ENCODE peak calls at places on chromosomes 7 and 10, in six cellular contexts. S, Z, H, P, F and D are unnamed samples. For H3K27me3, the result is how much of the 10 kb centered on the place peaks cover.

GRCh38 chr7:29442146-29442545 is 121.5 kb upstream of the PRR15 start:
- DNase-seq in S (no peak), Z (no peak), H (no peak), P (no peak), F (no peak), D (no peak)

GRCh38 chr7:91212592-91212991 is 51.6 kb upstream of the FZD1 start:
- DNase-seq in S (no peak), Z (no peak), H (no peak), P (peak), F (no peak), D (no peak)

GRCh38 chr7:12581897-12582296 is 11.4 kb downstream of the SCIN start:
- DNase-seq in S (no peak), Z (no peak), H (no peak), P (peak), F (no peak), D (no peak)

GRCh38 chr7:54995631-54996340 is 23.0 kb upstream of the EGFR start:
- DNase-seq in S (peak), Z (no peak), H (no peak), P (peak), F (no peak), D (peak)

GRCh38 chr7:133540096-133540860 is 287.4 kb downstream of the EXOC4 start:
- DNase-seq in S (no peak), Z (no peak), H (no peak), P (no peak), F (no peak), D (no peak)

GRCh38 chr10:92590623-92591549 is 2.0 kb upstream of the KIF11 start:
- DNase-seq in S (peak), Z (peak), H (peak), P (peak), F (peak), D (peak)

GRCh38 chr7:20329389-20330175 is 1.1 kb upstream of the ITGB8 start:
- DNase-seq in S (peak), Z (peak), H (peak), P (peak), F (peak), D (peak)

GRCh38 chr7:69776611-69777010 is 178.3 kb downstream of the AUTS2 start:
- DNase-seq in S (no peak), Z (no peak), H (no peak), P (no peak), F (no peak), D (no peak)

GRCh38 chr10:37754538-37755323 is 102.7 kb downstream of the ZNF248 start:
- DNase-seq in S (peak), Z (no peak), H (peak), P (no peak), F (peak), D (no peak)

GRCh38 chr10:22537810-22538209 is 176.6 kb downstream of the PIP4K2A start:
- DNase-seq in S (no peak), Z (no peak), H (no peak), P (no peak), F (no peak), D (no peak)

GRCh38 chr10:22536620-22537019 is 177.8 kb downstream of the PIP4K2A start:
- DNase-seq in S (no peak), Z (no peak), H (no peak), P (no peak), F (no peak), D (no peak)

GRCh38 chr10:22542773-22543172 is 171.6 kb downstream of the PIP4K2A start:
- DNase-seq in S (no peak), Z (no peak), H (no peak), P (no peak), F (no peak), D (no peak)

GRCh38 chr10:22541900-22542299 is 172.5 kb downstream of the PIP4K2A start:
- DNase-seq in S (no peak), Z (no peak), H (no peak), P (no peak), F (no peak), D (no peak)

DNA sequence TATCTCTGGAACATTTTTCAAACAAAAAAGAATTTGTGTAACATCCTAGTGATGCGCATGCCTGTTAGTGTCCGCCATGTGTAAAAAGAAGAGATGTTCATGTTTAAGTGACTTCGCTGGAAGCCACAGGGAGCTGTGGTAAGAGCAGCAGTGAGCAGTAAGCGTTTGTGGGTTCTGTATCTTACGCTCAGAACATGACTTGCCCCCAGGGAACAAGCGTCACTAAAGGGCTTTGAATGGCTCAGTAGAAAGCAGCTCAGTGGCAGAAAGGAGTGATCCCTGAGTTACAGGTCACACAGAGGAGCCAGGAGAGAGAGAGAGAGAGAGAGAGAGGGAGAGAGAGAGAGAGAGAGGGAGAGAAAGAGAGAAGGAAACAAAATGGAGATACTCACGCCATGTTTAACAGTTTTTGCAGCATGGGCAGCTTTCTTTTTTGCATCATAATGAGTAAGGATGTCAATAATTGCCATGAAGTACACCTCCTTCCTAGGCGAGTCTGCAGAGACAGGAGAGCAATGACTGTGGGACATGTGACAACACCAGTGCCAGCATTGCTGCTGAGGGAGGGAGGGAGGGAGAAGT is 174.7 kb downstream of the PIP4K2A start:
- DNase-seq in S (no peak), Z (no peak), H (no peak), P (no peak), F (no peak), D (no peak)
- H3K27me3 ChIP-seq in S (under half), Z (under half), H (under half), P (under half), F (under half), D (under half)

DNA sequence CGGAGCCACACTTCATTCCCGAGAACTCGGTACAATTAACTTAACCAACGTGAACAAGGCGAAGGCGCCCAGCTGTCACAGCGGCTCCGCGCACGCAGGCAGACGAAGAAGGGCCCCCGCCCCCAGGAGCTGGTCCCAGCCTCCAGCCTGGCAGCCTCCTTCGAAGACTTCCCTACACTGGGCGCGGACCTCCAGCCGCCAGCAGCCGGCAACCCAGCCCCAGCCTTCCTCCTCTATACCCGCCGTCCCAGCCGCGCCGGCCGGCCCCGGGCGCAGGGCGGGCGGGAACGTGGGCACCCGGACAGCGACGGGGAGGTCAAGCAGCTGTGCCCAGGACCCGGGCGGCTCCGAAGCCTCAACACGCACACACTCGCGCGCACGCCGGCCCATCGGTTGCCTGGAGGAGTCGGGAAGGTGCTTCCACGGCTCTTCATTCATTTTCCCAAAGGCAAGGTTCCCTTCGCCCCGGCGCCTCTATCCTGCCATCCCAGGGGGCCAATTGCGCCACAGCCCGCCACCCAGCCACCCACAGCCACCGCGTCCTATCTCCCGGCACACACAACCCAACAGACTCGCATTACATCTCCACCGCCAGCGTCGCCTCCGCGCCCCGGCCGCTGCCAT is 1.6 kb downstream of the CHST15 start:
- DNase-seq in S (no peak), Z (peak), H (peak), P (no peak), F (peak), D (peak)
- TF ChIP-seq POLR2A in S (no peak), Z (no peak), H (no peak), P (no peak), F (no peak), D (no peak)

DNA sequence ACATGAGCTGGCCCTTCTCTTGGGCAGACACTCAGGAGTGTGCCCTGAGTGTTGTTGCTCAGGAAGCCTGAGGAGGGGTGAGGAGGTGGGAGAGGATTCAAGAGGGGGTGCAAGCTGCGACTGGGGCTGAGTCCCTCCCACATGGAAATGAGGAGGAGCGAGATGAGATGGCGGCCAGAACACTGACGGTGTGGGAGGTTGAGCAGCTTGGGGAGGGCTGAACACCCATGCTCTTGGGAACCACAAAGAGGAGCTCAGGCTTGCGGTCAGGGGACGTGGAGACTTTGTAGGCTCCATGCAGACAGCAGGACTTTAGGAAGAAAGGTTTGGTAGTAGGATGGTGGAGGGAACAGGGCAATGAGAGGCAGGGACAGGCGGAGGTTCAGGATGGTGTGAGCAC is 163.2 kb upstream of the SHH start:
- DNase-seq in S (no peak), Z (peak), H (peak), P (no peak), F (peak), D (peak)
- H3K4me3 ChIP-seq in S (no peak), Z (no peak), H (no peak), P (no peak), F (no peak), D (no peak)

DNA sequence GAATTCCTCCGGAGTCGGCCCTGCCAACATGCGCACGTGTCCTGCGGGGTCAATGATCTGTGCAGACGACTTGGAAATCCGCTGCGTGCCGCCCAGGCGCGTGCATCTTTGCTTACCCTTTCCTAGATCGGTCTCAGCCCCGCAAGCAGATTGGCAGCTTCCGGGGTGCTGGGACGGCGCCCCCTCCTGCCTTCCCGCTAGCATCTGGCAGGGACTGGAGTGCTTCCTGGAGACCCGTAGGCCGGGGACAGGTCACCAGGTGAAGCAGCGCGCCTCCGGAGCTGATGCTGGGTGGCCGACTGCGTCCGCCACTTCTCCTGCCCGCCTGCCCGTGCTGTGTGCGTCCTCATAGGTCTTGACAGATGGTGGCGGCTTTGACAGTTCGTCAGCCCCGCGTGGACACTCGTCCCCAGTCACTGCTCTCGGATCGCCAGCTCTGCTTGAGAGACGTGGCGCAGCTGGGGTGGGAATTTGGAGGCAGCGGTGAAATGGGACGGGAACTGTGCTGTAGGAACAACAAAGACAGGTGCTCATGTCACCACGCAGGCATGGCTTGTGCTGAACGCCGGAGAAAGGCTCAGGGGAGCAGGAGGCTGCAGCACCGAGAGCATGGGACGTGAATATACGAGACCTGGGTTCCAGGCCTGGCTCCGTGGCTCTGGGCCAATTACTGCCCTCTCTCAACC is 21.9 kb upstream of the KCNK18 start:
- DNase-seq in S (no peak), Z (peak), H (no peak), P (no peak), F (peak), D (peak)
- H3K27me3 ChIP-seq in S (under half), Z (under half), H (under half), P (under half), F (half or more), D (under half)

GRCh38 chr7:130102588-130102987 is 32.3 kb downstream of the KLHDC10 start:
- DNase-seq in S (no peak), Z (no peak), H (no peak), P (no peak), F (no peak), D (no peak)
- TF ChIP-seq POLR2A in S (no peak), Z (no peak), H (no peak), P (no peak), F (no peak), D (no peak)

DNA sequence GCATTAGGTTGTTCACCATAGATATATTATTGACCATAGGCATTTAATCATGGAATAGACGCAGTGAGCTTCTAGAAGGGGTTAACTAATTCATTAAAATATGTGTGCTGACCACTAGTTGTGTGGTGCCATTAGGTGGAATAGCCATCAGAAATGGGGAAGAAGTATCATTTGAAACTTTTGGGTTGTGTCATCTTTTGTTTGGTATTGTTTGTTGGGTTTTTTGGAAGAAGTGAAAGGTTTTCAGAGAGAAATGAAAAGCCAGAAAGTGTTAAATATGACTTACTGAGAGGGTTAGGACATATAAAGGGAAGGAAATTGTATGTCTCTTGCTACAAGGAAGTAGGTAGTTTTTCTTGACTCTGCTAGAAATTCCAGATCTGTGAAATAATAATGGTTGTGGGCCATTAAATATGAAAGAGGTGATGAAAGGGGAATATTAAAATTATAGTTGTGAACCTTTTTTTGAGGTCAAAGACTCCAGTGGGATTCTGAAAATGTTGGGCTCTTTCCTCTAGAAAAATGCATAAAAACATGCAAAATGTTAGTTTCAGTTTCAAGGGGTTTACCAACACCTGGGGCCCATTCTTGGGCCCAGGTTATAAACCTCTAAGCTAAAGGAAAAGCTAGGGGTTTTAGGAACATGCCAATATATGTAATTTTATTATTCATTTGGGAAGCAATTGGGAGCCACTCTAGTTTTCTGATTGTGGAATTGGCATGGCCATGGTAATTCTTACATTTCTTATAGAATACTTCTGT is 348.5 kb downstream of the BBS9 start:
- DNase-seq in S (no peak), Z (no peak), H (no peak), P (no peak), F (no peak), D (no peak)
- H3K4me3 ChIP-seq in S (no peak), Z (no peak), H (no peak), P (no peak), F (no peak), D (no peak)

DNA sequence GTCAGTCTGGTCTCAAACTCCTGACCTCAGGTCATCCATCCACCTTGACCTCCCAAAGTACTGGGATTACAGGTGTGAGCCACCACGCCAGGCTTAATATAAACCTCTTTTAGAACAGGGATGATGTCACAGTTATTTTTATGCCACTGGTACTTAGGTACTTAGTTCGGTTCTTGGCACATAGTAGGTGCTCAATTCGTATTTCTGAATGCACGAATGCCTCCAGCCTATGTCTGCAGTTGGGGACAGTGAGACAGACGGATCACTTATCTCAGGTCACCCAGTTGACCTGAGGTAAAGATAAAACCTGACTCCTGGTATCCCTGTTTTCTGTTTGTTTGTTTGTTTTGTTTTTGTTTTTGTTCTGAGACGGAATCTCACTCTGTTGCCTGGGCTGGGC is 6.1 kb upstream of the NAT16 start:
- DNase-seq in S (no peak), Z (no peak), H (no peak), P (no peak), F (no peak), D (no peak)
- H3K27me3 ChIP-seq in S (under half), Z (under half), H (under half), P (under half), F (under half), D (under half)